ENCODE peak calls at places on chromosomes 11 and 22, in nine cellular contexts. One of them, this sample, is unnamed.

GRCh38 chr22:49405590-49405989 is 422.1 kb downstream of the BRD1 start:
- DNase-seq in brain microvascular endothelial cell: no peak
- DNase-seq in heart right ventricle: no peak
- DNase-seq in MM.1S: no peak
- DNase-seq in lower lobe of right lung: no peak
- DNase-seq in Calu3: no peak
- DNase-seq in GM10248: no peak
- DNase-seq in CD4-positive, alpha-beta T cell: no peak
- DNase-seq in GM06990: no peak
- DNase-seq in this sample: no peak

GRCh38 chr11:78418584-78419211 is 1.1 kb upstream of the GAB2 start:
- DNase-seq in CD4-positive, alpha-beta T cell: no peak
- DNase-seq in lower lobe of right lung: no peak
- DNase-seq in brain microvascular endothelial cell: peak; percentile 2
- DNase-seq in GM10248: no peak
- DNase-seq in Calu3: no peak
- DNase-seq in MM.1S: no peak
- DNase-seq in GM06990: no peak
- DNase-seq in heart right ventricle: no peak
- DNase-seq in this sample: no peak

GRCh38 chr11:13140873-13141655 is 131.9 kb downstream of the RASSF10 start:
- DNase-seq in brain microvascular endothelial cell: no peak
- DNase-seq in lower lobe of right lung: peak; percentile 53
- DNase-seq in MM.1S: no peak
- DNase-seq in heart right ventricle: no peak
- DNase-seq in CD4-positive, alpha-beta T cell: no peak
- DNase-seq in Calu3: no peak
- DNase-seq in GM06990: no peak
- DNase-seq in GM10248: no peak
- DNase-seq in this sample: no peak

GRCh38 chr11:92830382-92831148 is 138.9 kb upstream of the MTNR1B start:
- DNase-seq in heart right ventricle: no peak
- DNase-seq in Calu3: no peak
- DNase-seq in lower lobe of right lung: no peak
- DNase-seq in brain microvascular endothelial cell: no peak
- DNase-seq in GM10248: no peak
- DNase-seq in CD4-positive, alpha-beta T cell: no peak
- DNase-seq in GM06990: no peak
- DNase-seq in MM.1S: peak; percentile 89
- DNase-seq in this sample: no peak

GRCh38 chr11:280762-281485 is 2.7 kb downstream of the NLRP6 start:
- DNase-seq in brain microvascular endothelial cell: no peak
- DNase-seq in heart right ventricle: peak; percentile 3
- DNase-seq in GM06990: no peak
- DNase-seq in Calu3: no peak
- DNase-seq in MM.1S: no peak
- DNase-seq in GM10248: no peak
- DNase-seq in lower lobe of right lung: peak; percentile 70
- DNase-seq in CD4-positive, alpha-beta T cell: no peak
- DNase-seq in this sample: no peak

GRCh38 chr11:68454767-68455166 is 5.8 kb upstream of the PPP6R3 start:
- DNase-seq in heart right ventricle: no peak
- DNase-seq in CD4-positive, alpha-beta T cell: no peak
- DNase-seq in lower lobe of right lung: peak; percentile 64
- DNase-seq in brain microvascular endothelial cell: no peak
- DNase-seq in MM.1S: no peak
- DNase-seq in GM10248: no peak
- DNase-seq in GM06990: no peak
- DNase-seq in Calu3: no peak
- DNase-seq in this sample: no peak

GRCh38 chr11:60764879-60765278 is 8.2 kb downstream of the MS4A15 start:
- DNase-seq in brain microvascular endothelial cell: no peak
- DNase-seq in GM06990: peak; percentile 56
- DNase-seq in MM.1S: peak; percentile 91
- DNase-seq in CD4-positive, alpha-beta T cell: no peak
- DNase-seq in lower lobe of right lung: no peak
- DNase-seq in Calu3: no peak
- DNase-seq in GM10248: peak; percentile 54
- DNase-seq in heart right ventricle: no peak
- DNase-seq in this sample: no peak

GRCh38 chr11:45543808-45544422 is 121.5 kb downstream of the CHST1 start:
- DNase-seq in brain microvascular endothelial cell: no peak
- DNase-seq in GM06990: no peak
- DNase-seq in MM.1S: peak; percentile 26
- DNase-seq in GM10248: no peak
- DNase-seq in Calu3: peak; percentile 7
- DNase-seq in CD4-positive, alpha-beta T cell: no peak
- DNase-seq in heart right ventricle: no peak
- DNase-seq in lower lobe of right lung: no peak
- DNase-seq in this sample: no peak

GRCh38 chr22:30572840-30573593 is 1.4 kb downstream of the GAL3ST1 start:
- DNase-seq in heart right ventricle: no peak
- DNase-seq in GM10248: no peak
- DNase-seq in Calu3: peak; percentile 54
- DNase-seq in lower lobe of right lung: no peak
- DNase-seq in GM06990: no peak
- DNase-seq in CD4-positive, alpha-beta T cell: no peak
- DNase-seq in MM.1S: no peak
- DNase-seq in brain microvascular endothelial cell: no peak
- DNase-seq in this sample: no peak

GRCh38 chr11:131246589-131247164 is 123.7 kb upstream of the NTM start:
- DNase-seq in GM06990: peak; percentile 4
- DNase-seq in brain microvascular endothelial cell: no peak
- DNase-seq in CD4-positive, alpha-beta T cell: no peak
- DNase-seq in GM10248: no peak
- DNase-seq in lower lobe of right lung: peak; percentile 52
- DNase-seq in MM.1S: no peak
- DNase-seq in heart right ventricle: peak; percentile 8
- DNase-seq in Calu3: no peak
- DNase-seq in this sample: no peak

GRCh38 chr22:27060188-27060587 is 402.8 kb downstream of the MIAT start:
- DNase-seq in MM.1S: no peak
- DNase-seq in lower lobe of right lung: no peak
- DNase-seq in GM10248: no peak
- DNase-seq in CD4-positive, alpha-beta T cell: no peak
- DNase-seq in brain microvascular endothelial cell: no peak
- DNase-seq in Calu3: no peak
- DNase-seq in heart right ventricle: no peak
- DNase-seq in GM06990: no peak
- DNase-seq in this sample: no peak

GRCh38 chr11:65866524-65867283 is 5.9 kb downstream of the EFEMP2 start:
- DNase-seq in brain microvascular endothelial cell: no peak
- DNase-seq in Calu3: no peak
- DNase-seq in lower lobe of right lung: peak; percentile 45
- DNase-seq in heart right ventricle: no peak
- DNase-seq in CD4-positive, alpha-beta T cell: no peak
- DNase-seq in GM06990: no peak
- DNase-seq in MM.1S: no peak
- DNase-seq in GM10248: no peak
- DNase-seq in this sample: no peak

GRCh38 chr11:123145220-123145619 is 49.8 kb downstream of the CLMP start:
- DNase-seq in Calu3: peak; percentile 24
- DNase-seq in lower lobe of right lung: no peak
- DNase-seq in MM.1S: no peak
- DNase-seq in CD4-positive, alpha-beta T cell: no peak
- DNase-seq in GM10248: no peak
- DNase-seq in heart right ventricle: no peak
- DNase-seq in brain microvascular endothelial cell: peak; percentile 57
- DNase-seq in GM06990: no peak
- DNase-seq in this sample: no peak

GRCh38 chr11:45252134-45252856 is 33.8 kb downstream of the SYT13 start:
- DNase-seq in heart right ventricle: peak; percentile 43
- DNase-seq in CD4-positive, alpha-beta T cell: no peak
- DNase-seq in GM10248: peak; percentile 57
- DNase-seq in lower lobe of right lung: peak; percentile 56
- DNase-seq in brain microvascular endothelial cell: peak; percentile 38
- DNase-seq in GM06990: peak; percentile 51
- DNase-seq in Calu3: peak; percentile 68
- DNase-seq in MM.1S: peak; percentile 72
- DNase-seq in this sample: no peak

DNA sequence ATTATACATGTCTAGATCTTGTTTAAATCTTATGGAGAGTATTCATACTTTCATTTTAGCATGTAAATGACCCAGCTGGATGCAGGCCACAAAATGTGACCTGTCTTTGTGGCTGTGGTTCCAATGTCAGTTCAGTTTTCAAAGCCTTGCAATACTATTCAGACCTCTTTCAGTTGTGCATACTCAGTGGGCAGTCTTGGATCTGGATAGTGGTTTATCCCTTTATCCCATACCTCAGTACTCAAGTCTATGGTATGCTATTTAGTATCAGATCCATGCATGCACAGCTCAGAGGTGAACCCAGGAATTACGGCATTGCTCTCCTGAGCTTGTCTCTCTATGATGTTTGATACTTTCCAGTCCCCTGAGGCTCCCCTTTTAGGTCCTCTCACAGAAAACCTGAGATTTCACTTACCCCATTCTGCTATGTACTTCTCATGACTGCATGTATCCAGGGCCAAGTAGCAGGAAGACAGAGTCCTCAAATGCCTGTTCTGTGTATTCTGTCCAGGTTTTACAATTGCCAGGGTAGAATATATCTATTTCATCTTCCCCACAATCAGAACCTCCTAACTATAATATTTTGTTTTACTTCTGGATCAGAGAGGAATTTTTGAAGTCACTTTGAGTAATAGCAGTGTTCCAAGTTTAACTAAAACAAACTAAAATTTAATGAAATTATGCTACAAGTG is 6.9 kb upstream of the P4HA3 start:
- DNase-seq in brain microvascular endothelial cell: peak; percentile 64
- DNase-seq in Calu3: no peak
- DNase-seq in CD4-positive, alpha-beta T cell: no peak
- DNase-seq in heart right ventricle: no peak
- DNase-seq in GM10248: no peak
- DNase-seq in lower lobe of right lung: no peak
- DNase-seq in GM06990: no peak
- DNase-seq in MM.1S: no peak
- DNase-seq in this sample: peak; percentile 89
- TF ChIP-seq CTCF in brain microvascular endothelial cell: peak; percentile 40
- TF ChIP-seq CTCF in Calu3: no peak
- TF ChIP-seq CTCF in CD4-positive, alpha-beta T cell: no peak
- TF ChIP-seq CTCF in heart right ventricle: no peak
- TF ChIP-seq CTCF in GM10248: no peak
- TF ChIP-seq CTCF in lower lobe of right lung: no peak
- TF ChIP-seq CTCF in GM06990: no peak
- TF ChIP-seq CTCF in MM.1S: no peak
- TF ChIP-seq CTCF in this sample: peak; percentile 40

DNA sequence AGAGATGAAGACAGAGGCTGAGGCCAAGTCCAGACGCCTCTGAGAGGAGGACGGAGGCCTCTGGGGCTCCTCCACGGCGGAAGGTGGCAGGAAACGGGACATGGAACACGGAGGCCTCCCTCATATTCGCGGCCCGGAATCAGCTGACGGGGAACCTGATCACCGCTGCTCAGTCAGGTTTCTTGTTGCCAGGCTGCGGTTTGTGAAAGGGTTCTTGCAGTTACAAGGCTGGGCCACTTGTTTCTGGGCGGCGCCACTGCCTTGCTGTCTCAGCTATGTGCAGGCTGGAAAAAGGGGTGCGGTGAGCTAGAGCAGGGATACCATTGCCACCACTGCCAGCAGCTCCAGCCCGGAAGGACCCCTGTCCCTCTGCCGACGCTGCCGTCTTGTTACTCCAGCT is 10.0 kb upstream of the MMP1 start:
- DNase-seq in CD4-positive, alpha-beta T cell: no peak
- DNase-seq in MM.1S: no peak
- DNase-seq in lower lobe of right lung: peak; percentile 50
- DNase-seq in heart right ventricle: no peak
- DNase-seq in GM10248: no peak
- DNase-seq in brain microvascular endothelial cell: peak; percentile 9
- DNase-seq in GM06990: no peak
- DNase-seq in Calu3: peak; percentile 75
- DNase-seq in this sample: no peak
- TF ChIP-seq CTCF in CD4-positive, alpha-beta T cell: no peak
- TF ChIP-seq CTCF in MM.1S: peak; percentile 23
- TF ChIP-seq CTCF in lower lobe of right lung: no peak
- TF ChIP-seq CTCF in heart right ventricle: no peak
- TF ChIP-seq CTCF in GM10248: no peak
- TF ChIP-seq CTCF in brain microvascular endothelial cell: peak; percentile 61
- TF ChIP-seq CTCF in GM06990: peak; percentile 16
- TF ChIP-seq CTCF in Calu3: peak; percentile 46
- TF ChIP-seq CTCF in this sample: peak; percentile 46

GRCh38 chr22:22507743-22508273 is 734 bp downstream of the ZNF280B start:
- DNase-seq in MM.1S: no peak
- DNase-seq in GM06990: no peak
- DNase-seq in Calu3: no peak
- DNase-seq in heart right ventricle: no peak
- DNase-seq in brain microvascular endothelial cell: no peak
- DNase-seq in lower lobe of right lung: no peak
- DNase-seq in CD4-positive, alpha-beta T cell: no peak
- DNase-seq in GM10248: no peak
- DNase-seq in this sample: no peak

GRCh38 chr22:22506736-22507135 is 1.8 kb downstream of the ZNF280B start:
- DNase-seq in brain microvascular endothelial cell: no peak
- DNase-seq in lower lobe of right lung: no peak
- DNase-seq in MM.1S: no peak
- DNase-seq in Calu3: no peak
- DNase-seq in heart right ventricle: no peak
- DNase-seq in GM10248: no peak
- DNase-seq in GM06990: no peak
- DNase-seq in CD4-positive, alpha-beta T cell: no peak
- DNase-seq in this sample: no peak

GRCh38 chr22:22513619-22514018 is 5.1 kb upstream of the ZNF280B start:
- DNase-seq in heart right ventricle: no peak
- DNase-seq in lower lobe of right lung: no peak
- DNase-seq in GM06990: no peak
- DNase-seq in brain microvascular endothelial cell: no peak
- DNase-seq in GM10248: no peak
- DNase-seq in MM.1S: no peak
- DNase-seq in Calu3: no peak
- DNase-seq in CD4-positive, alpha-beta T cell: no peak
- DNase-seq in this sample: no peak

GRCh38 chr22:22508274-22509176 is at the start of gene ZNF280B:
- DNase-seq in heart right ventricle: peak; percentile 33
- DNase-seq in lower lobe of right lung: peak; percentile 76
- DNase-seq in GM10248: peak; percentile 90
- DNase-seq in CD4-positive, alpha-beta T cell: peak; percentile 79
- DNase-seq in MM.1S: peak; percentile 95
- DNase-seq in brain microvascular endothelial cell: peak; percentile 74
- DNase-seq in GM06990: peak; percentile 89
- DNase-seq in Calu3: peak; percentile 84
- DNase-seq in this sample: peak; percentile 48
- TF ChIP-seq CTCF in heart right ventricle: peak; percentile 55
- TF ChIP-seq CTCF in lower lobe of right lung: peak; percentile 40
- TF ChIP-seq CTCF in GM10248: peak; percentile 86
- TF ChIP-seq CTCF in CD4-positive, alpha-beta T cell: peak; percentile 67
- TF ChIP-seq CTCF in MM.1S: peak; percentile 84
- TF ChIP-seq CTCF in brain microvascular endothelial cell: peak; percentile 76
- TF ChIP-seq CTCF in GM06990: peak; percentile 72
- TF ChIP-seq CTCF in Calu3: peak; percentile 80
- TF ChIP-seq CTCF in this sample: peak; percentile 82

DNA sequence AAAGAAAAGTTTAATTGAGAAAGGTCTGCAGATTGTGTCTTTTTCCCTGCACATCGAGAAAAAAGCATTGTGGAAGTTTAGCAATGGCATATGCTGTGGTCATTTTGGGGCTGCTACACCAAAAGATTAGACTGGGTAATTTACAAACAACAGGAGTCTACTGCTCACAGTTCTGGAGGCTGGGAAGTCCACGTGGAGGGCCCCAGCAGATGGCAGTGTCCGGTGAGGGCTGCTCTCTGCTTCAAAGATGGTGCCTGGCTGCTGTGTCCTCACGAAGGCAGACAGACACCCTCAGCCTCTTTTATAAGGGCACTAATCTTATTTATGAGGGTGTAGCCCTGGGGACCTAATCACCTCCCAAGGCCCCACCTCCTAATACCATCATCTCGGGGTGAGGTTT is 21.1 kb downstream of the PHF21B start:
- DNase-seq in MM.1S: no peak
- DNase-seq in GM10248: no peak
- DNase-seq in lower lobe of right lung: no peak
- DNase-seq in GM06990: no peak
- DNase-seq in brain microvascular endothelial cell: no peak
- DNase-seq in heart right ventricle: no peak
- DNase-seq in CD4-positive, alpha-beta T cell: no peak
- DNase-seq in Calu3: no peak
- DNase-seq in this sample: no peak
- TF ChIP-seq CTCF in MM.1S: peak; percentile 10
- TF ChIP-seq CTCF in GM10248: no peak
- TF ChIP-seq CTCF in lower lobe of right lung: no peak
- TF ChIP-seq CTCF in GM06990: no peak
- TF ChIP-seq CTCF in brain microvascular endothelial cell: peak; percentile 18
- TF ChIP-seq CTCF in heart right ventricle: no peak
- TF ChIP-seq CTCF in CD4-positive, alpha-beta T cell: no peak
- TF ChIP-seq CTCF in Calu3: no peak
- TF ChIP-seq CTCF in this sample: no peak